ENCODE peak calls at places on chromosome 5, in ten cellular contexts. O, K, P, H, Z, J, R, E, B and T are unnamed samples.

GRCh38 chr5:157602505-157602904 is 26.9 kb upstream of the ADAM19 start:
- DNase-seq in O (peak; percentile 12), K (no peak), P (no peak), H (no peak), Z (peak; percentile 70), J (no peak), R (peak; percentile 31), E (no peak), B (peak; percentile 94), T (no peak)

GRCh38 chr5:114449836-114450515 is 88.1 kb downstream of the KCNN2 start:
- DNase-seq in O (peak; percentile 68), K (peak; percentile 71), P (no peak), H (peak; percentile 61), Z (peak; percentile 79), J (peak; percentile 11), R (peak; percentile 52), E (peak; percentile 45), B (peak; percentile 63), T (peak; percentile 51)

GRCh38 chr5:162565-163337 is 28.5 kb upstream of the LRRC14B start:
- DNase-seq in O (no peak), K (no peak), P (no peak), H (no peak), Z (no peak), J (no peak), R (no peak), E (no peak), B (no peak), T (no peak)

GRCh38 chr5:56985941-56986630 is 34.2 kb upstream of the MIER3 start:
- DNase-seq in O (no peak), K (no peak), P (no peak), H (no peak), Z (peak; percentile 24), J (no peak), R (no peak), E (no peak), B (no peak), T (no peak)

GRCh38 chr5:42689391-42689790 is 67.2 kb upstream of the CCDC152 start:
- DNase-seq in O (no peak), K (no peak), P (no peak), H (no peak), Z (no peak), J (no peak), R (no peak), E (no peak), B (peak; percentile 18), T (no peak)

GRCh38 chr5:9015937-9016270 is 530.0 kb downstream of the SEMA5A start:
- DNase-seq in O (peak; percentile 30), K (no peak), P (no peak), H (no peak), Z (no peak), J (no peak), R (no peak), E (no peak), B (no peak), T (no peak)

GRCh38 chr5:158899792-158900191 is 199.9 kb downstream of the EBF1 start:
- DNase-seq in O (no peak), K (no peak), P (no peak), H (no peak), Z (no peak), J (no peak), R (no peak), E (no peak), B (no peak), T (peak; percentile 43)

GRCh38 chr5:71482132-71482531 is 26.7 kb downstream of the BDP1 start:
- DNase-seq in O (peak; percentile 73), K (no peak), P (no peak), H (no peak), Z (no peak), J (no peak), R (peak; percentile 59), E (peak; percentile 63), B (peak; percentile 64), T (no peak)

GRCh38 chr5:167944121-167944858 is 347.2 kb upstream of the WWC1 start:
- DNase-seq in O (no peak), K (no peak), P (no peak), H (no peak), Z (no peak), J (no peak), R (no peak), E (no peak), B (no peak), T (no peak)

GRCh38 chr5:84487963-84488362 is 103.3 kb upstream of the EDIL3 start:
- DNase-seq in O (peak; percentile 95), K (no peak), P (no peak), H (no peak), Z (no peak), J (no peak), R (peak; percentile 92), E (no peak), B (no peak), T (no peak)

GRCh38 chr5:157267025-157267424 is 1.1 kb downstream of the CYFIP2 start:
- DNase-seq in O (no peak), K (no peak), P (no peak), H (no peak), Z (no peak), J (no peak), R (no peak), E (no peak), B (peak; percentile 32), T (no peak)

DNA sequence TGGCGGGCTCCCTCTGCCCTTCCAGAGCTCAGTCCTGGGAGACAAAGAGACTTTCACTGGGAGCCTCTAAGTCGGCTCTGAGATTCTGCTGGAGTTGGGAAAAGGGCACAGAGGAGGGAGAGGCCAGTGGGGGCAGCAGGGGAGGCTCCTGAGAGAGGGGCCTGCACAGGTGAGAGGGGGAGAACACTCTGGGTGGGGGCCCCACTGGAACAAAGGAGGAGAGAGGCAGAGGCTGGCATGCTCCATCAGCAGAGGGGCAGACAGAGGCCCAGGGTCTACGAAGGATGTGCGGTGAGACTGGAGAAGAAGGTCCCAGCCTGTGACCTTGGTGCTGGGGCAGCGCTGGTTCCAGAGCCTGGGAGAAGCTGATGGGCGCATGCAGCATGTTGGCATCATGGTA is 8.9 kb downstream of the TCF7 start:
- DNase-seq in O (no peak), K (no peak), P (no peak), H (no peak), Z (no peak), J (no peak), R (no peak), E (no peak), B (no peak), T (no peak)
- H3K4me3 ChIP-seq in O (no peak overlapping the region), K (no peak overlapping the region), P (peak overlapping the region; percentile 31), H (no peak overlapping the region), Z (no peak overlapping the region), J (no peak overlapping the region), R (no peak overlapping the region), E (no peak overlapping the region), B (no peak overlapping the region), T (no peak overlapping the region)

GRCh38 chr5:33233013-33233463 is 207.7 kb upstream of the TARS1 start:
- DNase-seq in O (peak; percentile 35), K (no peak), P (no peak), H (no peak), Z (no peak), J (no peak), R (peak; percentile 55), E (no peak), B (no peak), T (peak; percentile 65)

GRCh38 chr5:33235824-33236223 is 204.9 kb upstream of the TARS1 start:
- DNase-seq in O (no peak), K (no peak), P (no peak), H (no peak), Z (peak; percentile 24), J (no peak), R (no peak), E (no peak), B (no peak), T (no peak)

GRCh38 chr5:33231935-33232334 is 208.8 kb upstream of the TARS1 start:
- DNase-seq in O (peak; percentile 22), K (no peak), P (no peak), H (no peak), Z (no peak), J (no peak), R (no peak), E (no peak), B (no peak), T (peak; percentile 69)

GRCh38 chr5:33237471-33237870 is 203.3 kb upstream of the TARS1 start:
- DNase-seq in O (no peak), K (no peak), P (no peak), H (no peak), Z (no peak), J (no peak), R (no peak), E (no peak), B (no peak), T (no peak)

GRCh38 chr5:33235304-33235703 is 205.5 kb upstream of the TARS1 start:
- DNase-seq in O (no peak), K (no peak), P (no peak), H (no peak), Z (no peak), J (no peak), R (no peak), E (no peak), B (no peak), T (no peak)
- H3K4me3 ChIP-seq in O (no peak overlapping the region), K (no peak overlapping the region), P (no peak overlapping the region), H (no peak overlapping the region), Z (no peak overlapping the region), J (no peak overlapping the region), R (no peak overlapping the region), E (no peak overlapping the region), B (no peak overlapping the region), T (no peak overlapping the region)

DNA sequence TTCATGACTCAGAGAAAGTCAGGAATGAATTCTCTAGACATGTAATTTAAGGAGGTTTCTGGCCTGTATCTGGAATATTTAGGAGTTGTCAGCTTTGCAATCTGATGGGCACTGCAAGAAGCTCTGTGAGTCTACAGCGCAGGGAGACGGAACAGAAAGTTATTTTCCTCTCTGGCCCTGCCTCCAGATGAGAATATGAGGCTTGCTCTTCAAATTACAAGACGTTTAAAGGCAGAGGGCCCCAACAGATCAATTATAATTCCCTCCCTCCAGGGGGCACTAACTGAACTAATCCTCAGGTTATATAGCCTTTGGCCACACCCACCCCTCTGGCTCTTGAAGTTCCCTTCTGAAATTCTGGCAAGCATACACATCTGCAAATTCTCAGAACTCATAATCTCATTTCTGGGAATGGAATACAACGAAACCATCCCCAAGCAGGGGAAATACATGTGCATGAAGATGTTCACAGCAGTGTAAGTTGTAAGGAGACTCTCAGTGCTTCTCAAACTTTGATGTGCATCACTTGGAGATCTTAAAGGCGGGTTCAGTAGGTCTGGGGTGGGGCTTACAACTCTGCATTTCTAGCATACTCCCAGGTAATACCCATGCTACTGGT is 307.6 kb downstream of the CWC27 start:
- DNase-seq in O (peak; percentile 91), K (peak; percentile 17), P (no peak), H (peak; percentile 65), Z (peak; percentile 84), J (no peak), R (peak; percentile 59), E (peak; percentile 52), B (peak; percentile 65), T (peak; percentile 50)
- H3K4me3 ChIP-seq in O (no peak overlapping the region), K (no peak overlapping the region), P (no peak overlapping the region), H (no peak overlapping the region), Z (no peak overlapping the region), J (no peak overlapping the region), R (no peak overlapping the region), E (no peak overlapping the region), B (no peak overlapping the region), T (no peak overlapping the region)

DNA sequence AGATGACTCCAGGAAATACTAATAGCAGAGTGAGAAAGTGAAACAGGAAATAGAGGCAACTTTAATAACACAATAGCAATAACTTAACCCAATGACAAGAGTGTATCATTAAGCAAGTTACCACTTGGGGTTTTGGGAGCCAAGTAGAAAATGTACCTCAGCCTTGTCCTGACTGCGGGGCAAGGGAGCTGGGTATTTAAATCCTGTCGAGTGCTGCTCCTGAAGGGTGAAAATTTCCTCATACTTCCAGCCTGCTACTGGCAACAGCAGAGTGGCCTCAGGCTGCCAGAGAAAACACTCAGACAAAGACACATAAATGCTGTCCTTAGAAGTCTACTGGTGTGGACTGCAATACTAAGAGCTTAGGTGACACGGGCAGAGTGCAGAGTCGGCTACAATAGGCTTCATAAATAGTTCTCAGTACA is 112.5 kb upstream of the EMB start:
- DNase-seq in O (no peak), K (no peak), P (no peak), H (peak; percentile 50), Z (no peak), J (no peak), R (no peak), E (peak; percentile 0), B (no peak), T (no peak)
- H3K4me3 ChIP-seq in O (no peak overlapping the region), K (no peak overlapping the region), P (no peak overlapping the region), H (no peak overlapping the region), Z (no peak overlapping the region), J (peak overlapping the region; percentile 32), R (no peak overlapping the region), E (no peak overlapping the region), B (no peak overlapping the region), T (no peak overlapping the region)